ENCODE peak calls at places on chromosomes 13 and 19, in six cellular contexts. One of them, this sample, is unnamed.
A peak's percentile ranks its signal among the peaks of the same experiment; 100 is the strongest.

GRCh38 chr13:91406619-91407018 is 8.2 kb downstream of the GPC5 start:
- DNase-seq in ovary: no peak
- DNase-seq in astrocyte: peak; percentile 21
- DNase-seq in choroid plexus epithelial cell: peak; percentile 61
- DNase-seq in AG04449: no peak
- DNase-seq in spleen: no peak
- DNase-seq in this sample: no peak

GRCh38 chr13:88751994-88752393 is 1080.8 kb downstream of the SLITRK5 start:
- DNase-seq in ovary: no peak
- DNase-seq in astrocyte: no peak
- DNase-seq in choroid plexus epithelial cell: no peak
- DNase-seq in AG04449: no peak
- DNase-seq in spleen: no peak
- DNase-seq in this sample: no peak

GRCh38 chr19:55305491-55305890 is 19.6 kb downstream of the TMEM150B start:
- DNase-seq in ovary: peak; percentile 60
- DNase-seq in astrocyte: no peak
- DNase-seq in choroid plexus epithelial cell: peak; percentile 45
- DNase-seq in AG04449: no peak
- DNase-seq in spleen: no peak
- DNase-seq in this sample: no peak

GRCh38 chr13:109211616-109212015 is 574.8 kb downstream of the IRS2 start:
- DNase-seq in ovary: no peak
- DNase-seq in astrocyte: peak; percentile 25
- DNase-seq in choroid plexus epithelial cell: peak; percentile 21
- DNase-seq in AG04449: no peak
- DNase-seq in spleen: no peak
- DNase-seq in this sample: no peak

GRCh38 chr13:30832845-30833332 is 73.2 kb upstream of the MEDAG start:
- DNase-seq in ovary: peak; percentile 56
- DNase-seq in astrocyte: peak; percentile 68
- DNase-seq in choroid plexus epithelial cell: peak; percentile 71
- DNase-seq in AG04449: no peak
- DNase-seq in spleen: no peak
- DNase-seq in this sample: no peak

GRCh38 chr13:31236211-31236786 is 36.5 kb downstream of the B3GLCT start:
- DNase-seq in ovary: no peak
- DNase-seq in astrocyte: peak; percentile 14
- DNase-seq in choroid plexus epithelial cell: peak; percentile 78
- DNase-seq in AG04449: peak; percentile 17
- DNase-seq in spleen: no peak
- DNase-seq in this sample: no peak

GRCh38 chr19:35013047-35013819 is 13.1 kb downstream of the GRAMD1A start:
- DNase-seq in ovary: peak; percentile 88
- DNase-seq in astrocyte: peak; percentile 19
- DNase-seq in choroid plexus epithelial cell: peak; percentile 79
- DNase-seq in AG04449: no peak
- DNase-seq in spleen: peak; percentile 94
- DNase-seq in this sample: no peak

GRCh38 chr19:10773969-10774368 is 56.1 kb downstream of the DNM2 start:
- DNase-seq in ovary: no peak
- DNase-seq in astrocyte: no peak
- DNase-seq in choroid plexus epithelial cell: no peak
- DNase-seq in AG04449: no peak
- DNase-seq in spleen: no peak
- DNase-seq in this sample: no peak

GRCh38 chr13:29266261-29266660 is 329.2 kb downstream of the SLC7A1 start:
- DNase-seq in ovary: no peak
- DNase-seq in astrocyte: no peak
- DNase-seq in choroid plexus epithelial cell: no peak
- DNase-seq in AG04449: no peak
- DNase-seq in spleen: no peak
- DNase-seq in this sample: no peak

GRCh38 chr19:27705896-27706295 is 1507.1 kb downstream of the UQCRFS1 start:
- DNase-seq in ovary: no peak
- DNase-seq in astrocyte: no peak
- DNase-seq in choroid plexus epithelial cell: no peak
- DNase-seq in AG04449: no peak
- DNase-seq in spleen: no peak
- DNase-seq in this sample: no peak

GRCh38 chr13:110297771-110298170 is 9.2 kb downstream of the COL4A1 start:
- DNase-seq in ovary: no peak
- DNase-seq in astrocyte: no peak
- DNase-seq in choroid plexus epithelial cell: peak; percentile 72
- DNase-seq in AG04449: no peak
- DNase-seq in spleen: no peak
- DNase-seq in this sample: no peak

GRCh38 chr13:39321578-39321977 is 281.4 kb downstream of the LHFPL6 start:
- DNase-seq in ovary: no peak
- DNase-seq in astrocyte: no peak
- DNase-seq in choroid plexus epithelial cell: peak; percentile 47
- DNase-seq in AG04449: no peak
- DNase-seq in spleen: no peak
- DNase-seq in this sample: peak; percentile 56

GRCh38 chr13:62251734-62252133 is 836.1 kb upstream of the PCDH20 start:
- DNase-seq in ovary: no peak
- DNase-seq in astrocyte: no peak
- DNase-seq in choroid plexus epithelial cell: no peak
- DNase-seq in AG04449: no peak
- DNase-seq in spleen: no peak
- DNase-seq in this sample: no peak

GRCh38 chr19:2235396-2236284 is 489 bp downstream of the PLEKHJ1 start:
- DNase-seq in ovary: no peak
- DNase-seq in astrocyte: no peak
- DNase-seq in choroid plexus epithelial cell: no peak
- DNase-seq in AG04449: no peak
- DNase-seq in spleen: no peak
- DNase-seq in this sample: no peak

GRCh38 chr13:48560657-48561337 is 27.9 kb upstream of the RCBTB2 start:
- DNase-seq in ovary: no peak
- DNase-seq in astrocyte: no peak
- DNase-seq in choroid plexus epithelial cell: no peak
- DNase-seq in AG04449: no peak
- DNase-seq in spleen: no peak
- DNase-seq in this sample: no peak

GRCh38 chr13:61170791-61171330 is 244.8 kb downstream of the PCDH20 start:
- DNase-seq in ovary: no peak
- DNase-seq in astrocyte: no peak
- DNase-seq in choroid plexus epithelial cell: no peak
- DNase-seq in AG04449: no peak
- DNase-seq in spleen: no peak
- DNase-seq in this sample: no peak

GRCh38 chr19:44875666-44876418 is 15.2 kb upstream of the TOMM40 start:
- DNase-seq in ovary: no peak
- DNase-seq in astrocyte: peak; percentile 48
- DNase-seq in choroid plexus epithelial cell: peak; percentile 19
- DNase-seq in AG04449: no peak
- DNase-seq in spleen: no peak
- DNase-seq in this sample: no peak

GRCh38 chr13:72506706-72507105 is 220.7 kb downstream of the MZT1 start:
- DNase-seq in ovary: no peak
- DNase-seq in astrocyte: no peak
- DNase-seq in choroid plexus epithelial cell: no peak
- DNase-seq in AG04449: no peak
- DNase-seq in spleen: no peak
- DNase-seq in this sample: no peak

GRCh38 chr13:72505376-72505775 is 222.1 kb downstream of the MZT1 start:
- DNase-seq in ovary: no peak
- DNase-seq in astrocyte: peak; percentile 8
- DNase-seq in choroid plexus epithelial cell: no peak
- DNase-seq in AG04449: no peak
- DNase-seq in spleen: no peak
- DNase-seq in this sample: no peak

GRCh38 chr13:72504026-72504925 is 223.2 kb downstream of the MZT1 start:
- DNase-seq in ovary: no peak
- DNase-seq in astrocyte: peak; percentile 81
- DNase-seq in choroid plexus epithelial cell: peak; percentile 64
- DNase-seq in AG04449: peak; percentile 26
- DNase-seq in spleen: no peak
- DNase-seq in this sample: no peak

GRCh38 chr13:72508392-72508791 is 219.0 kb downstream of the MZT1 start:
- DNase-seq in ovary: no peak
- DNase-seq in astrocyte: no peak
- DNase-seq in choroid plexus epithelial cell: no peak
- DNase-seq in AG04449: no peak
- DNase-seq in spleen: no peak
- DNase-seq in this sample: no peak

DNA sequence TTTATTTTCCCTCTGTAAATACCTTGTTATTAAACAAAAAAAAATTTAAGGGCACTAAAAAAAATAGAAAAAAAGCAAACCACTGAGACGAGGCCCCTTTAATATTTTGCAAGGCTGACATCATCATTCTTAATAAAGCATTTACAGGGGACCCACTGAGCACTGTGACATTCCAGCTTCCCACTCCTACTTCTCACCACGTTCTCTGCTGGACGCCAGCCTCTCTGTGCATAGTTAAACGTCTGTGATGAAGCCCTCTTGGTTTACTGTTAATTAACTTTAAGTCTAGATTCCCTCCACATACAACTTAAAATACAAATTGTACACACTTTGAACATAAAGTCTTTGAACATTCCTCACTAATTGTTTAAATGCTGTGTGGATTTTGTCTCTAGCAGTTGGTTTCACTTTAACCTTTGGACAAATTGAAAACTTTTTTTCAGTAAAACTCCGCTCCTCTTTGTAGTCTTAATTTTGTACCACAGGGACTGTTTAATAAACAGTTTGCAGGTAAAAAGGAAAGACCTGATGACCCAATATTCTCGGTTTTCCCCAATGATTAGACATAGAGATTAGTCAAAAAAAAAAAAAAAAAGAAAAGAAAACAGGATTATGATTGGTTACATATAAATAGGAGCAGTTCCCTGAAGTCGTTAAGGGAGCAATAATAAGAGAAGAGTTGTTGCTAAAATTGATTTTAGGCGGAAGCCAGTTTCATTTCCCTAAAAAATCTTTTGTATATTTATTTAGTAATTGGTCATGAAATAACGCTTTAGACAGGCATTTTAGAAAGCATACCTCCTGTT is 219.8 kb downstream of the MZT1 start:
- DNase-seq in ovary: no peak
- DNase-seq in astrocyte: no peak
- DNase-seq in choroid plexus epithelial cell: peak; percentile 41
- DNase-seq in AG04449: no peak
- DNase-seq in spleen: no peak
- DNase-seq in this sample: no peak
- H3K4me3 ChIP-seq in ovary: no peak overlapping the region
- H3K4me3 ChIP-seq in astrocyte: peak overlapping the region; percentile 26
- H3K4me3 ChIP-seq in choroid plexus epithelial cell: peak overlapping the region; percentile 50
- H3K4me3 ChIP-seq in AG04449: no peak overlapping the region
- H3K4me3 ChIP-seq in spleen: no peak overlapping the region
- H3K4me3 ChIP-seq in this sample: peak overlapping the region; percentile 1

GRCh38 chr13:40922437-40923040 is 96.6 kb downstream of the ELF1 start:
- DNase-seq in ovary: peak; percentile 50
- DNase-seq in astrocyte: no peak
- DNase-seq in choroid plexus epithelial cell: peak; percentile 12
- DNase-seq in AG04449: no peak
- DNase-seq in spleen: peak; percentile 79
- DNase-seq in this sample: no peak

GRCh38 chr13:40916207-40916998 is 102.7 kb downstream of the ELF1 start:
- DNase-seq in ovary: no peak
- DNase-seq in astrocyte: peak; percentile 33
- DNase-seq in choroid plexus epithelial cell: no peak
- DNase-seq in AG04449: no peak
- DNase-seq in spleen: no peak
- DNase-seq in this sample: no peak

GRCh38 chr13:40920826-40921225 is 98.3 kb downstream of the ELF1 start:
- DNase-seq in ovary: no peak
- DNase-seq in astrocyte: peak; percentile 47
- DNase-seq in choroid plexus epithelial cell: peak; percentile 35
- DNase-seq in AG04449: no peak
- DNase-seq in spleen: no peak
- DNase-seq in this sample: no peak
- H3K4me3 ChIP-seq in ovary: peak overlapping the region; percentile 62
- H3K4me3 ChIP-seq in astrocyte: peak overlapping the region; percentile 75
- H3K4me3 ChIP-seq in choroid plexus epithelial cell: peak overlapping the region; percentile 68
- H3K4me3 ChIP-seq in AG04449: peak overlapping the region; percentile 51
- H3K4me3 ChIP-seq in spleen: peak overlapping the region; percentile 70
- H3K4me3 ChIP-seq in this sample: peak overlapping the region; percentile 59

GRCh38 chr19:42424345-42424707 is 2.9 kb downstream of the LIPE start:
- DNase-seq in ovary: no peak
- DNase-seq in astrocyte: no peak
- DNase-seq in choroid plexus epithelial cell: no peak
- DNase-seq in AG04449: no peak
- DNase-seq in spleen: peak; percentile 79
- DNase-seq in this sample: no peak
- H3K4me3 ChIP-seq in ovary: no peak overlapping the region
- H3K4me3 ChIP-seq in astrocyte: peak overlapping the region; percentile 68
- H3K4me3 ChIP-seq in choroid plexus epithelial cell: no peak overlapping the region
- H3K4me3 ChIP-seq in AG04449: peak overlapping the region; percentile 74
- H3K4me3 ChIP-seq in spleen: peak overlapping the region; percentile 92
- H3K4me3 ChIP-seq in this sample: peak overlapping the region; percentile 65

DNA sequence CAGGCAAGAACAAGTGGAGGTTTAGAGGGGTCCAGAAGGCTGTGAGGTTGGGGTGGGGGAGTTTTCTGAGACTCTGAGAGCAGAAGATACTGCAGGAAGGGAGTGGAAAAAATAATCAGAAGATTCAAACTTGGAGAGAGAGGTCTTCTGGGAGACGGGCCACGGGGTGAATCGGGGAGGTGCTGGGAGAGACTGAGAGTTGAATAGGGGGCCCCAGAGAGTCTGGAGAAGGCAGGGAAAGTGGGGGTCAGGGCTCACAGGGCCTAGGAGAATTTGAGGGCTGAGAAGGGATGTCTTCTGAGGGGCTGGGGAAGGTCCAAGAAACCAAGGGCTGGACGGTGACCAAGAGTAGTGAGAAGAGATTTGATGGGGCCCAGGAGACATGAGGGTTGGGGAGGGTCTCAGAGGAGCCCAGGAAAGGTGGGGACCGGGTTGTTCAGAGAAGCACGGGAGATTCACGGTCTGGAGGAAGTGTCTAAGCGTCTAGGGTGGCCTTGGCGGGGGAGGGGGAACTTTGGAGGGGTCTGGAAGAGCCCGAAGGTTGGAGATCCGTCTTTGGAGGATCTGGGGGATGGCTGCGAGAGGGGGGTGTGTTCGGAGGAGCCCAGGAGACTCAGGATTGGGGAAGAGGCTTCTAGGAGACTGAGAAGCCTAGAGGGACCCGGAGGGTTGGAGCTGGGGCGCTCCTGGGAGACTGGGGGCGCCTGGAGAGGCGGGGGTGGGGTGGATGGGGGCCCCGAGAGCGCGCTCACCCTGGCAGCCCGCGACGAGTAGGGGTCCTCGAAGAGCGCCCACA is 1.5 kb downstream of the KCNC3 start:
- DNase-seq in ovary: no peak
- DNase-seq in astrocyte: no peak
- DNase-seq in choroid plexus epithelial cell: no peak
- DNase-seq in AG04449: no peak
- DNase-seq in spleen: peak; percentile 66
- DNase-seq in this sample: no peak
- H3K4me3 ChIP-seq in ovary: no peak overlapping the region
- H3K4me3 ChIP-seq in astrocyte: no peak overlapping the region
- H3K4me3 ChIP-seq in choroid plexus epithelial cell: no peak overlapping the region
- H3K4me3 ChIP-seq in AG04449: no peak overlapping the region
- H3K4me3 ChIP-seq in spleen: no peak overlapping the region
- H3K4me3 ChIP-seq in this sample: no peak overlapping the region

This sample was measured in skeletal muscle cell.